ENCODE peak calls at places on chromosomes 7 and 10, in seven cellular contexts. V is IMR-90, H is HepG2, Y is mammary epithelial cell, O is fibroblast of lung, P is neural progenitor cell, Z is astrocyte. X is an unnamed sample.
A peak's percentile ranks its signal among the peaks of the same experiment; 100 is the strongest.

GRCh38 chr7:70614237-70614984 is 517.5 kb upstream of the GALNT17 start:
- DNase-seq in V (peak; percentile 30), H (no peak), P (peak; percentile 81), Y (peak; percentile 53), Z (peak; percentile 64), O (peak; percentile 41), X (no peak)

GRCh38 chr7:28130277-28130676 is 50.3 kb downstream of the JAZF1 start:
- DNase-seq in H (no peak), Y (no peak), Z (peak; percentile 41), O (peak; percentile 86), V (peak; percentile 95), P (no peak), X (no peak)

GRCh38 chr7:120274482-120274881 is 1.5 kb downstream of the KCND2 start:
- DNase-seq in Z (no peak), O (no peak), Y (no peak), P (peak; percentile 8), V (no peak), H (no peak), X (no peak)

GRCh38 chr7:159195926-159196325 is 51.3 kb upstream of the VIPR2 start:
- DNase-seq in Y (no peak), O (no peak), Z (no peak), P (no peak), V (no peak), H (no peak), X (no peak)

GRCh38 chr7:157010588-157011332 is at the start of gene MNX1:
- DNase-seq in O (no peak), H (peak; percentile 57), Z (no peak), Y (peak; percentile 83), P (peak; percentile 92), V (no peak), X (no peak)

GRCh38 chr7:158431941-158432347 is 155.7 kb downstream of the PTPRN2 start:
- DNase-seq in O (peak; percentile 97), P (no peak), V (peak; percentile 28), H (peak; percentile 28), Y (peak; percentile 51), Z (peak; percentile 30), X (no peak)

GRCh38 chr7:12518920-12519681 is 51.4 kb upstream of the SCIN start:
- DNase-seq in H (peak; percentile 34), P (peak; percentile 54), Y (peak; percentile 8), O (peak; percentile 6), V (no peak), Z (no peak), X (no peak)

GRCh38 chr7:2937701-2938513 is 93.8 kb upstream of the GNA12 start:
- DNase-seq in P (no peak), Z (no peak), Y (no peak), H (no peak), O (no peak), V (no peak), X (no peak)

GRCh38 chr10:34739915-34740314 is 75.2 kb downstream of the PARD3 start:
- DNase-seq in Z (peak; percentile 91), V (peak; percentile 91), H (no peak), Y (peak; percentile 79), O (peak; percentile 94), P (peak; percentile 87), X (no peak)

GRCh38 chr7:13641699-13642098 is 347.8 kb downstream of the ETV1 start:
- DNase-seq in P (no peak), O (peak; percentile 47), H (no peak), Z (peak; percentile 63), V (peak; percentile 33), Y (no peak), X (no peak)

GRCh38 chr7:148480479-148481146 is 110.0 kb upstream of the C7orf33 start:
- DNase-seq in P (no peak), Z (no peak), O (no peak), V (no peak), Y (no peak), H (no peak), X (no peak)

GRCh38 chr10:36475746-36476145 is 649.7 kb upstream of the ANKRD30A start:
- DNase-seq in Y (no peak), Z (no peak), H (no peak), P (no peak), V (peak; percentile 44), O (no peak), X (no peak)

GRCh38 chr7:22653981-22654380 is 73.0 kb upstream of the IL6 start:
- DNase-seq in Y (no peak), H (no peak), P (no peak), Z (no peak), O (no peak), V (no peak), X (no peak)

DNA sequence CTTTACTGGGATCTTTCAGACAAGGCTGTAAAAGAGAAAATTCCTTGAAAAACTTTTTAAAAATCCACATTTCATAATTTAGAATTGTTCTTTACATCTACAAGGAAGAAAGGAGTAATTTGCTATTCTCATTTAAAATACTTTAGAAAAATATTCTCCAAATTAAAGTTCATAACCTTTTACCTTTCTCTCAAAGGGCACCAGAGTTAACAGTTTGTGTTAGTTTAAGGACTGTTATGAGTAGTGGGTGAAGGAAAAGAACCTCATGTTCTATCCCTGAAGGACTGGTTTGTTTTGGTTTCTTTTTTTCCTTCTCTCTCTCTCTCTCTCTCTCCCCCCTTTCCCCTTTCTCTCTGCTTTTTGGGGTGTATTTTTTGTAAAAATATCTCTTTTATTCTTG is 4.1 kb downstream of the AGMO start:
- DNase-seq in O (no peak), V (no peak), Z (no peak), H (no peak), Y (no peak), P (no peak), X (no peak)
- H3K4me1 ChIP-seq in O (no peaks in the 10 kb centered on the region), V (peaks cover 2% of the 10 kb centered on the region), Z (peaks cover 8% of the 10 kb centered on the region), H (no peaks in the 10 kb centered on the region), Y (no peaks in the 10 kb centered on the region), P (no peaks in the 10 kb centered on the region), X (no peaks in the 10 kb centered on the region)

DNA sequence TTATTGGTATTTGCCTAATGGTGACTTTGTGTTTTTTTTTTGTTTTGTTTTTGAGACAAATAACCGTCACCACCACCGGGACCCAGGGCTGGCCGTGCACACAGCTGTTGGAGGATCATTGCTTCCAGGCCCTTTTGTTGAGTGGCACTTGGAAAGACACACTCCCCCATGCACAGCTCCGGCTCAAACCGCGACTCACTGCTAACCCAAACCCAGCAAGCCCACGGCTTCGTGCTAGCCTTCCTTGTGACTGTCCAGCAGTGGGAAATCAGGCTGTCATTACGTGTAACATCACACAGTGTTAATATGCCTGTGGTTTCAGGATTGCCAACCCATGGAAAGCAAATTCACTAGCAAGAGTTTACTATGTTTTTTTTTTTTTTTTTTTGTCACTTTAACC is 17.4 kb downstream of the BNIP3 start:
- DNase-seq in H (no peak), O (no peak), V (peak; percentile 8), P (no peak), Y (no peak), Z (no peak), X (no peak)
- H4K20me1 ChIP-seq in H (peaks cover 6% of the 10 kb centered on the region), O (no peaks in the 10 kb centered on the region), V (peaks cover 39% of the 10 kb centered on the region), P (peaks cover 23% of the 10 kb centered on the region), Y (no peaks in the 10 kb centered on the region), Z (peaks cover 4% of the 10 kb centered on the region), X (no peaks in the 10 kb centered on the region)

GRCh38 chr7:103344453-103345149 is at the start of gene DNAJC2:
- DNase-seq in O (peak; percentile 96), V (peak; percentile 94), P (peak; percentile 95), H (peak; percentile 87), Y (peak; percentile 87), Z (peak; percentile 89), X (peak; percentile 69)

GRCh38 chr7:103341466-103341865 is 3.1 kb downstream of the DNAJC2 start:
- DNase-seq in Y (no peak), V (no peak), P (no peak), H (no peak), O (no peak), Z (no peak), X (no peak)

GRCh38 chr7:103347507-103348267 is at the start of gene PSMC2:
- DNase-seq in Y (peak; percentile 89), Z (peak; percentile 91), H (peak; percentile 92), P (peak; percentile 88), O (peak; percentile 96), V (peak; percentile 94), X (peak; percentile 65)

GRCh38 chr7:103343758-103344452 is 662 bp downstream of the DNAJC2 start:
- DNase-seq in Y (peak; percentile 37), O (peak; percentile 37), H (peak; percentile 29), V (peak; percentile 34), Z (peak; percentile 21), P (peak; percentile 33), X (no peak)

GRCh38 chr7:103343332-103343731 is 1.2 kb downstream of the DNAJC2 start:
- DNase-seq in H (no peak), Z (no peak), Y (no peak), P (no peak), O (no peak), V (no peak), X (no peak)
- H3K9ac ChIP-seq in H (peak overlapping the region; percentile 92), Z (peak overlapping the region; percentile 91), Y (peak overlapping the region; percentile 89), P (peak overlapping the region; percentile 79), O (peak overlapping the region; percentile 84), V (peak overlapping the region; percentile 91), X (peak overlapping the region; percentile 97)

DNA sequence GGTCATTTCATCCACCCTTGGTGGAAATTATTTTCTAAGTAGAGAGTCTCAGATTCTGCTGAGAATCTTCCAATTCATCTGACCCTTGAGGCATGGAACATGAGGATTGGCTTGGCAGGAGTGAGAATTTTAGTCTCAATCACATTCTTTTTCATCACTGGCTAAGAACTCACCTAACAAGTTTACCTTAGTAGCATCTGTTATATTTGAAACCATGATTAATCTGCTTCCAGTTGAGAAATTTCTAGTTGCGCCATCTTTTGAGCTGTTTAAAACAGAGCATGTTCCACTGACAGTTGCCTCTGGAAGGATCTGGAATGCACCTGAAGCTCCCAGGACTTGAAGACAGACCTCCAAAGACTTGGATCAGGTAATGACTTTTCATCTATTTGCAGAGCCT is at the start of gene LIPK:
- DNase-seq in O (no peak), V (no peak), P (no peak), H (no peak), Z (no peak), Y (peak; percentile 90), X (no peak)
- H3K4me1 ChIP-seq in O (no peaks in the 10 kb centered on the region), V (no peaks in the 10 kb centered on the region), P (peaks cover 6% of the 10 kb centered on the region), H (peaks cover 14% of the 10 kb centered on the region), Z (peaks cover 21% of the 10 kb centered on the region), Y (peaks cover 38% of the 10 kb centered on the region), X (peaks cover 26% of the 10 kb centered on the region)

GRCh38 chr10:113005380-113005779 is 55.3 kb downstream of the TCF7L2 start:
- DNase-seq in Y (no peak), V (no peak), P (no peak), O (no peak), Z (no peak), H (no peak), X (no peak)

GRCh38 chr10:113004219-113004618 is 54.2 kb downstream of the TCF7L2 start:
- DNase-seq in Z (no peak), O (no peak), V (no peak), H (no peak), P (no peak), Y (no peak), X (no peak)

GRCh38 chr10:113007821-113008220 is 57.8 kb downstream of the TCF7L2 start:
- DNase-seq in H (no peak), Z (no peak), Y (no peak), V (no peak), O (no peak), P (no peak), X (no peak)

GRCh38 chr10:113006656-113007342 is 56.8 kb downstream of the TCF7L2 start:
- DNase-seq in V (no peak), Z (no peak), H (no peak), P (no peak), O (no peak), Y (no peak), X (no peak)

GRCh38 chr10:113007343-113007771 is 57.3 kb downstream of the TCF7L2 start:
- DNase-seq in V (no peak), O (no peak), Y (no peak), H (peak; percentile 97), P (no peak), Z (no peak), X (no peak)
- H4K20me1 ChIP-seq in V (peaks cover 53% of the 10 kb centered on the region), O (no peaks in the 10 kb centered on the region), Y (no peaks in the 10 kb centered on the region), H (peaks cover 97% of the 10 kb centered on the region), P (peaks cover 88% of the 10 kb centered on the region), Z (peaks cover 94% of the 10 kb centered on the region), X (peaks cover 2% of the 10 kb centered on the region)